ENCODE peak calls at places on chromosomes 12 and 14, in nine cellular contexts. One of them, this sample, is unnamed.

GRCh38 chr14:84152452-84152851 is 1377.5 kb upstream of the FLRT2 start:
- DNase-seq in IMR-90: no peak
- DNase-seq in breast epithelium: no peak
- DNase-seq in erythroblast: no peak
- DNase-seq in uterus: no peak
- DNase-seq in endothelial cell of umbilical vein: no peak
- DNase-seq in stomach: no peak
- DNase-seq in esophagus squamous epithelium: no peak
- DNase-seq in HCT116: no peak
- DNase-seq in this sample: no peak

GRCh38 chr14:100775351-100775830 is 48.7 kb downstream of the DLK1 start:
- DNase-seq in uterus: no peak
- DNase-seq in esophagus squamous epithelium: no peak
- DNase-seq in stomach: no peak
- DNase-seq in IMR-90: no peak
- DNase-seq in erythroblast: no peak
- DNase-seq in endothelial cell of umbilical vein: no peak
- DNase-seq in breast epithelium: no peak
- DNase-seq in HCT116: no peak
- DNase-seq in this sample: no peak

GRCh38 chr14:55381040-55381439 is 30.6 kb downstream of the ATG14 start:
- DNase-seq in erythroblast: no peak
- DNase-seq in stomach: no peak
- DNase-seq in IMR-90: peak
- DNase-seq in uterus: no peak
- DNase-seq in esophagus squamous epithelium: no peak
- DNase-seq in HCT116: no peak
- DNase-seq in endothelial cell of umbilical vein: no peak
- DNase-seq in breast epithelium: no peak
- DNase-seq in this sample: no peak

GRCh38 chr12:93061414-93062099 is 132.5 kb upstream of the EEA1 start:
- DNase-seq in IMR-90: no peak
- DNase-seq in uterus: no peak
- DNase-seq in endothelial cell of umbilical vein: peak
- DNase-seq in stomach: no peak
- DNase-seq in erythroblast: no peak
- DNase-seq in esophagus squamous epithelium: no peak
- DNase-seq in HCT116: no peak
- DNase-seq in breast epithelium: no peak
- DNase-seq in this sample: no peak

GRCh38 chr12:120352117-120352516 is 16.8 kb downstream of the MSI1 start:
- DNase-seq in erythroblast: no peak
- DNase-seq in stomach: no peak
- DNase-seq in IMR-90: peak
- DNase-seq in endothelial cell of umbilical vein: no peak
- DNase-seq in HCT116: no peak
- DNase-seq in esophagus squamous epithelium: no peak
- DNase-seq in breast epithelium: no peak
- DNase-seq in uterus: no peak
- DNase-seq in this sample: no peak

GRCh38 chr12:79934309-79935020 is 432 bp downstream of the PPP1R12A start:
- DNase-seq in endothelial cell of umbilical vein: no peak
- DNase-seq in IMR-90: peak
- DNase-seq in stomach: peak
- DNase-seq in erythroblast: peak
- DNase-seq in breast epithelium: peak
- DNase-seq in uterus: peak
- DNase-seq in HCT116: no peak
- DNase-seq in esophagus squamous epithelium: no peak
- DNase-seq in this sample: peak

GRCh38 chr12:124556896-124557501 is 10.4 kb downstream of the NCOR2 start:
- DNase-seq in HCT116: no peak
- DNase-seq in uterus: no peak
- DNase-seq in stomach: peak
- DNase-seq in esophagus squamous epithelium: no peak
- DNase-seq in endothelial cell of umbilical vein: no peak
- DNase-seq in breast epithelium: no peak
- DNase-seq in IMR-90: no peak
- DNase-seq in erythroblast: no peak
- DNase-seq in this sample: no peak

GRCh38 chr14:94423465-94424056 is 29.0 kb downstream of the SERPINA11 start:
- DNase-seq in endothelial cell of umbilical vein: peak
- DNase-seq in breast epithelium: peak
- DNase-seq in IMR-90: peak
- DNase-seq in HCT116: peak
- DNase-seq in stomach: peak
- DNase-seq in uterus: peak
- DNase-seq in erythroblast: peak
- DNase-seq in esophagus squamous epithelium: no peak
- DNase-seq in this sample: peak

GRCh38 chr12:108304633-108305032 is 34.5 kb downstream of the CMKLR1 start:
- DNase-seq in endothelial cell of umbilical vein: no peak
- DNase-seq in HCT116: no peak
- DNase-seq in breast epithelium: no peak
- DNase-seq in erythroblast: no peak
- DNase-seq in stomach: no peak
- DNase-seq in esophagus squamous epithelium: no peak
- DNase-seq in IMR-90: no peak
- DNase-seq in uterus: no peak
- DNase-seq in this sample: no peak

GRCh38 chr14:36915089-36915488 is 253.4 kb downstream of the PAX9 start:
- DNase-seq in erythroblast: no peak
- DNase-seq in uterus: no peak
- DNase-seq in breast epithelium: no peak
- DNase-seq in IMR-90: no peak
- DNase-seq in HCT116: no peak
- DNase-seq in esophagus squamous epithelium: no peak
- DNase-seq in endothelial cell of umbilical vein: no peak
- DNase-seq in stomach: no peak
- DNase-seq in this sample: no peak

GRCh38 chr14:23562822-23563472 is 4.6 kb downstream of the AP1G2 start:
- DNase-seq in erythroblast: peak
- DNase-seq in stomach: peak
- DNase-seq in esophagus squamous epithelium: no peak
- DNase-seq in uterus: no peak
- DNase-seq in breast epithelium: no peak
- DNase-seq in IMR-90: peak
- DNase-seq in endothelial cell of umbilical vein: peak
- DNase-seq in HCT116: no peak
- DNase-seq in this sample: no peak

GRCh38 chr12:132447731-132448452 is 42.1 kb upstream of the FBRSL1 start:
- DNase-seq in IMR-90: no peak
- DNase-seq in HCT116: no peak
- DNase-seq in uterus: no peak
- DNase-seq in stomach: no peak
- DNase-seq in erythroblast: no peak
- DNase-seq in breast epithelium: no peak
- DNase-seq in endothelial cell of umbilical vein: no peak
- DNase-seq in esophagus squamous epithelium: no peak
- DNase-seq in this sample: no peak

GRCh38 chr12:103887738-103888137 is 42.5 kb upstream of the HSP90B1 start:
- DNase-seq in esophagus squamous epithelium: no peak
- DNase-seq in stomach: no peak
- DNase-seq in breast epithelium: no peak
- DNase-seq in HCT116: no peak
- DNase-seq in IMR-90: peak
- DNase-seq in endothelial cell of umbilical vein: no peak
- DNase-seq in uterus: no peak
- DNase-seq in erythroblast: no peak
- DNase-seq in this sample: no peak

DNA sequence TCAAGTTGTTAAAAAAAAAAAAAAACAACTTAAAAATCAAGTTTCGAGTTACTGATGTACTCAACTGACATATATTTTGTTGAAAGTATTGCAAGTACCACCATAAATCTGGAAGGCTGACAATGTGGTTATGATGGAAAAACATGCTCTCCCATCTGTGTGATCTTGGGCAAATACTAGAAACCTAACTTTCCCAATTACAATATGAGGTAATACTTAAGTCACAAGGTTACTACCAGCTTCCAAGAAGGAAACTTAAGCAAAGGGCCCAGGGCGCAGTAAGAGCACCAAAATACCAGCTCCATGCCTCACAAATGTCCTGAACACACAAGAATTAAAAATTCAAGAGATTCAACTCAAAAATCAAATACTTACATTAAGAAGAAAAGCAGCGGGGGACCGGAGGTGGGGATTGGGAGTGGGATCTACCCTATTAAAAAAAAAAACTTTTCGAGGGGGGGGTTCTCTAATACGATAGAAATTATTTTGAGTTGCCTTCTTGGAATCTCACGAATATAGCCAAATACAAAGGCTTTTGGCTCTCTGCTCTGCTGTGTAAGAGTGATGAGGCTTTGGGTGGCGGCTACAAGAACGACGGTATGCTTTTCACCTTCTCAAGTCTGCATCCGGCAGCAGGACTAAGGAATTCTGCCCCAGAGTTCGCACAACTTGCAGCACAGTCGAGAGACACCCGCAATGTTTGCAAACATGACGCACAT is 1.2 kb downstream of the SAV1 start:
- DNase-seq in breast epithelium: no peak
- DNase-seq in HCT116: no peak
- DNase-seq in stomach: peak
- DNase-seq in uterus: peak
- DNase-seq in endothelial cell of umbilical vein: peak
- DNase-seq in erythroblast: peak
- DNase-seq in esophagus squamous epithelium: no peak
- DNase-seq in IMR-90: peak
- DNase-seq in this sample: no peak
- TF ChIP-seq POLR2A in breast epithelium: peak
- TF ChIP-seq POLR2A in HCT116: no peak
- TF ChIP-seq POLR2A in stomach: no peak
- TF ChIP-seq POLR2A in uterus: no peak
- TF ChIP-seq POLR2A in endothelial cell of umbilical vein: no peak
- TF ChIP-seq POLR2A in erythroblast: no peak
- TF ChIP-seq POLR2A in esophagus squamous epithelium: peak
- TF ChIP-seq POLR2A in IMR-90: no peak
- TF ChIP-seq POLR2A in this sample: no peak

GRCh38 chr14:91175802-91176201 is 61.9 kb downstream of the DGLUCY start:
- DNase-seq in uterus: no peak
- DNase-seq in esophagus squamous epithelium: no peak
- DNase-seq in breast epithelium: no peak
- DNase-seq in erythroblast: no peak
- DNase-seq in HCT116: no peak
- DNase-seq in IMR-90: no peak
- DNase-seq in endothelial cell of umbilical vein: no peak
- DNase-seq in stomach: no peak
- DNase-seq in this sample: no peak

GRCh38 chr14:91177073-91177796 is 63.4 kb downstream of the DGLUCY start:
- DNase-seq in endothelial cell of umbilical vein: peak
- DNase-seq in breast epithelium: no peak
- DNase-seq in esophagus squamous epithelium: no peak
- DNase-seq in HCT116: peak
- DNase-seq in uterus: peak
- DNase-seq in erythroblast: peak
- DNase-seq in stomach: peak
- DNase-seq in IMR-90: peak
- DNase-seq in this sample: peak

GRCh38 chr14:91175296-91175695 is 61.4 kb downstream of the DGLUCY start:
- DNase-seq in stomach: no peak
- DNase-seq in erythroblast: no peak
- DNase-seq in endothelial cell of umbilical vein: no peak
- DNase-seq in uterus: no peak
- DNase-seq in IMR-90: no peak
- DNase-seq in esophagus squamous epithelium: no peak
- DNase-seq in HCT116: no peak
- DNase-seq in breast epithelium: no peak
- DNase-seq in this sample: no peak

GRCh38 chr14:91173867-91174266 is 60.0 kb downstream of the DGLUCY start:
- DNase-seq in endothelial cell of umbilical vein: no peak
- DNase-seq in HCT116: no peak
- DNase-seq in erythroblast: no peak
- DNase-seq in esophagus squamous epithelium: no peak
- DNase-seq in stomach: no peak
- DNase-seq in breast epithelium: no peak
- DNase-seq in IMR-90: no peak
- DNase-seq in uterus: no peak
- DNase-seq in this sample: no peak

GRCh38 chr14:91177797-91178147 is 63.9 kb downstream of the DGLUCY start:
- DNase-seq in uterus: no peak
- DNase-seq in endothelial cell of umbilical vein: no peak
- DNase-seq in erythroblast: no peak
- DNase-seq in esophagus squamous epithelium: no peak
- DNase-seq in breast epithelium: no peak
- DNase-seq in IMR-90: no peak
- DNase-seq in stomach: no peak
- DNase-seq in HCT116: no peak
- DNase-seq in this sample: no peak
- TF ChIP-seq POLR2A in uterus: no peak
- TF ChIP-seq POLR2A in endothelial cell of umbilical vein: no peak
- TF ChIP-seq POLR2A in erythroblast: no peak
- TF ChIP-seq POLR2A in esophagus squamous epithelium: no peak
- TF ChIP-seq POLR2A in breast epithelium: no peak
- TF ChIP-seq POLR2A in IMR-90: no peak
- TF ChIP-seq POLR2A in stomach: no peak
- TF ChIP-seq POLR2A in HCT116: no peak
- TF ChIP-seq POLR2A in this sample: no peak

GRCh38 chr12:57229634-57230380 is at the start of gene SHMT2:
- DNase-seq in stomach: peak
- DNase-seq in endothelial cell of umbilical vein: peak
- DNase-seq in erythroblast: peak
- DNase-seq in IMR-90: peak
- DNase-seq in esophagus squamous epithelium: no peak
- DNase-seq in breast epithelium: peak
- DNase-seq in HCT116: peak
- DNase-seq in uterus: peak
- DNase-seq in this sample: peak
- TF ChIP-seq POLR2A in stomach: no peak
- TF ChIP-seq POLR2A in endothelial cell of umbilical vein: peak
- TF ChIP-seq POLR2A in erythroblast: peak
- TF ChIP-seq POLR2A in IMR-90: peak
- TF ChIP-seq POLR2A in esophagus squamous epithelium: peak
- TF ChIP-seq POLR2A in breast epithelium: no peak
- TF ChIP-seq POLR2A in HCT116: peak
- TF ChIP-seq POLR2A in uterus: peak
- TF ChIP-seq POLR2A in this sample: peak

GRCh38 chr14:102360388-102360787 is 2.3 kb downstream of the CINP start:
- DNase-seq in esophagus squamous epithelium: no peak
- DNase-seq in uterus: no peak
- DNase-seq in stomach: no peak
- DNase-seq in erythroblast: no peak
- DNase-seq in endothelial cell of umbilical vein: no peak
- DNase-seq in IMR-90: no peak
- DNase-seq in HCT116: no peak
- DNase-seq in breast epithelium: no peak
- DNase-seq in this sample: no peak

GRCh38 chr14:102362084-102362483 is 606 bp downstream of the CINP start:
- DNase-seq in stomach: no peak
- DNase-seq in endothelial cell of umbilical vein: no peak
- DNase-seq in erythroblast: peak
- DNase-seq in esophagus squamous epithelium: no peak
- DNase-seq in HCT116: no peak
- DNase-seq in uterus: no peak
- DNase-seq in IMR-90: peak
- DNase-seq in breast epithelium: no peak
- DNase-seq in this sample: peak

GRCh38 chr14:102363182-102363952 is 626 bp downstream of the TECPR2 start:
- DNase-seq in stomach: peak
- DNase-seq in erythroblast: peak
- DNase-seq in breast epithelium: no peak
- DNase-seq in HCT116: no peak
- DNase-seq in esophagus squamous epithelium: no peak
- DNase-seq in uterus: no peak
- DNase-seq in IMR-90: peak
- DNase-seq in endothelial cell of umbilical vein: peak
- DNase-seq in this sample: peak

GRCh38 chr14:102362545-102363181 is at the start of the genes CINP and TECPR2:
- DNase-seq in HCT116: peak
- DNase-seq in esophagus squamous epithelium: peak
- DNase-seq in erythroblast: peak
- DNase-seq in uterus: peak
- DNase-seq in endothelial cell of umbilical vein: peak
- DNase-seq in IMR-90: peak
- DNase-seq in stomach: peak
- DNase-seq in breast epithelium: peak
- DNase-seq in this sample: peak
- TF ChIP-seq POLR2A in HCT116: peak
- TF ChIP-seq POLR2A in esophagus squamous epithelium: peak
- TF ChIP-seq POLR2A in erythroblast: peak
- TF ChIP-seq POLR2A in uterus: peak
- TF ChIP-seq POLR2A in endothelial cell of umbilical vein: peak
- TF ChIP-seq POLR2A in IMR-90: peak
- TF ChIP-seq POLR2A in stomach: peak
- TF ChIP-seq POLR2A in breast epithelium: peak
- TF ChIP-seq POLR2A in this sample: peak

This sample was measured in H54.